ENCODE peak calls at places on chromosomes 5 and 9, in six cellular contexts. T is astrocyte, D is fibroblast of lung, X is GM23338, Y is GM23248, U is neural progenitor cell. L is an unnamed sample.

GRCh38 chr5:172334196-172334595 is 50.6 kb upstream of the UBTD2 start:
- DNase-seq in Y (no peak), U (no peak), D (no peak), T (no peak), X (peak; percentile 70), L (no peak)

GRCh38 chr9:29319727-29320513 is 1746.6 kb upstream of the C9orf72 start:
- DNase-seq in D (no peak), X (no peak), U (no peak), Y (no peak), T (no peak), L (no peak)

GRCh38 chr5:178326054-178326715 is 93.6 kb upstream of the PHYKPL start:
- DNase-seq in Y (no peak), D (no peak), U (no peak), X (no peak), T (no peak), L (no peak)

GRCh38 chr9:89635007-89635742 is 30.4 kb downstream of the GADD45G start:
- DNase-seq in T (peak; percentile 88), X (no peak), Y (peak; percentile 90), D (peak; percentile 89), U (no peak), L (no peak)

GRCh38 chr5:151483176-151483575 is 35.8 kb downstream of the SLC36A1 start:
- DNase-seq in T (no peak), X (peak; percentile 30), Y (peak; percentile 58), D (peak; percentile 3), U (peak; percentile 39), L (no peak)

GRCh38 chr5:139677404-139678282 is 29.5 kb downstream of the CXXC5 start:
- DNase-seq in Y (no peak), D (peak; percentile 57), X (peak; percentile 57), T (no peak), U (peak; percentile 85), L (no peak)

GRCh38 chr5:139389701-139390638 is at the start of gene MZB1:
- DNase-seq in Y (no peak), T (no peak), U (no peak), D (no peak), X (no peak), L (no peak)

GRCh38 chr5:13218518-13218917 is 726.0 kb downstream of the DNAH5 start:
- DNase-seq in U (peak; percentile 39), T (no peak), Y (peak; percentile 49), X (peak; percentile 56), D (no peak), L (no peak)

GRCh38 chr5:123088031-123088805 is 823 bp upstream of the PRDM6 start:
- DNase-seq in X (peak; percentile 45), U (peak; percentile 54), D (peak; percentile 20), Y (peak; percentile 60), T (no peak), L (no peak)

GRCh38 chr5:111016801-111017200 is 54.7 kb upstream of the TSLP start:
- DNase-seq in X (no peak), Y (no peak), U (no peak), D (peak; percentile 62), T (peak; percentile 47), L (no peak)

GRCh38 chr9:133468777-133469455 is 9.1 kb downstream of the CACFD1 start:
- DNase-seq in D (no peak), T (no peak), Y (no peak), U (no peak), X (no peak), L (no peak)

GRCh38 chr5:10578292-10578663 is 14.4 kb downstream of the ANKRD33B start:
- DNase-seq in Y (no peak), T (no peak), U (no peak), X (no peak), D (no peak), L (no peak)

GRCh38 chr9:70135176-70135575 is 91.5 kb downstream of the MAMDC2 start:
- DNase-seq in X (no peak), T (no peak), Y (peak; percentile 36), U (no peak), D (peak; percentile 18), L (no peak)

GRCh38 chr9:110954822-110955291 is 83.4 kb downstream of the LPAR1 start:
- DNase-seq in U (no peak), T (peak; percentile 53), D (peak; percentile 55), Y (no peak), X (no peak), L (no peak)

GRCh38 chr5:76372320-76373054 is 30.6 kb upstream of the IQGAP2 start:
- DNase-seq in X (no peak), U (no peak), Y (peak; percentile 92), T (peak; percentile 92), D (peak; percentile 94), L (peak; percentile 95)

GRCh38 chr9:114371986-114372917 is 15.5 kb downstream of the AKNA start:
- DNase-seq in Y (peak; percentile 13), T (peak; percentile 20), U (no peak), D (peak; percentile 39), X (no peak), L (no peak)

GRCh38 chr5:32283539-32284377 is 29.0 kb downstream of the MTMR12 start:
- DNase-seq in U (no peak), X (no peak), T (peak; percentile 76), Y (peak; percentile 85), D (peak; percentile 85), L (no peak)

GRCh38 chr5:142491260-142491659 is 166.4 kb upstream of the SPRY4 start:
- DNase-seq in X (peak; percentile 23), T (no peak), Y (no peak), D (no peak), U (peak; percentile 95), L (no peak)

GRCh38 chr9:95010431-95010838 is 283.9 kb downstream of the AOPEP start:
- DNase-seq in U (no peak), D (no peak), Y (no peak), T (no peak), X (no peak), L (no peak)

GRCh38 chr5:125205604-125206221 is 459.3 kb upstream of the ZNF608 start:
- DNase-seq in U (no peak), D (no peak), X (no peak), Y (no peak), T (no peak), L (no peak)

GRCh38 chr5:122896598-122897282 is 51.3 kb downstream of the SNX24 start:
- DNase-seq in Y (peak; percentile 57), U (no peak), T (peak; percentile 18), X (peak; percentile 30), D (peak; percentile 20), L (no peak)

GRCh38 chr5:14816999-14817761 is 54.4 kb downstream of the ANKH start:
- DNase-seq in T (peak; percentile 89), X (no peak), D (peak; percentile 91), U (no peak), Y (peak; percentile 97), L (no peak)

GRCh38 chr5:111198281-111198948 is 25.8 kb upstream of the CAMK4 start:
- DNase-seq in X (peak; percentile 11), U (no peak), Y (no peak), D (no peak), T (no peak), L (no peak)

GRCh38 chr5:61052870-61053269 is 107.9 kb downstream of the NDUFAF2 start:
- DNase-seq in Y (peak; percentile 86), U (no peak), X (no peak), D (peak; percentile 93), T (peak; percentile 91), L (peak; percentile 80)

GRCh38 chr5:118551031-118551430 is 437.3 kb downstream of the DTWD2 start:
- DNase-seq in X (no peak), T (peak; percentile 3), U (no peak), D (peak; percentile 2), Y (peak; percentile 47), L (no peak)

GRCh38 chr9:127249877-127250276 is 14.7 kb upstream of the GARNL3 start:
- DNase-seq in T (no peak), Y (no peak), U (no peak), D (no peak), X (no peak), L (no peak)
- H3K4me2 ChIP-seq in T (no peak overlapping the region), Y (no peak overlapping the region), U (no peak overlapping the region), D (no peak overlapping the region), X (no peak overlapping the region), L (no peak overlapping the region)

DNA sequence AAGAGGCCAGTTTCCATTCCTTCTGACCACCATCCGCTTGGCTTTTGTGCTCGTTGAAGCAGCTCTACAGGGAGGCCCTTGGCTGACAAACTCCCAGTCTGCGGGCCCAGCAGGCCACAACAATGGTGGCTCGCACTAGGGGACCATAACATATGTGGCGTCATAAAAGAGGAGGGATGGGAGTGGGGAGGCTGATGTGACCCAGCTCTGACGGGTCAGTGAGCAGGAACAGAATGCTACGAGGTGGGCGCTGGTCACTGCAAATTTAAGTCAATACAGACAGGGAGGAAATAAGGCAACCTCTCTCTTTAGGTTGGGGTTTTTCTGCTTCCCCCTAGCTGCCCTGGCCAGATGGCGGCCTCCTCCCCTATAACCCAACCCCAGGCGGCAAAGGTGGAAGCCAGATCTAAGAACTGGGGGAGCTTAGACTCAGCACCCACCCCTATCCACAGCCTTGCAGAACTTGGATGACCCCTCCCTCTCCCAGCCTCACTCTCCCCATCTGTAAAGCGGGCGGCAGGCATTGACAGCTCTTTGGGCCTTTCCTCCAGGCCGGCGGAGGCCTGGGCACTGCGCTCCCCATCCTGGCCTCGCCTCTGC is 778 bp downstream of the FRRS1L start:
- DNase-seq in T (no peak), X (peak; percentile 42), Y (no peak), D (no peak), U (peak; percentile 88), L (no peak)
- TF ChIP-seq EZH2 in T (no peak), X (no peak), Y (no peak), D (peak; percentile 16), U (no peak), L (no peak)

DNA sequence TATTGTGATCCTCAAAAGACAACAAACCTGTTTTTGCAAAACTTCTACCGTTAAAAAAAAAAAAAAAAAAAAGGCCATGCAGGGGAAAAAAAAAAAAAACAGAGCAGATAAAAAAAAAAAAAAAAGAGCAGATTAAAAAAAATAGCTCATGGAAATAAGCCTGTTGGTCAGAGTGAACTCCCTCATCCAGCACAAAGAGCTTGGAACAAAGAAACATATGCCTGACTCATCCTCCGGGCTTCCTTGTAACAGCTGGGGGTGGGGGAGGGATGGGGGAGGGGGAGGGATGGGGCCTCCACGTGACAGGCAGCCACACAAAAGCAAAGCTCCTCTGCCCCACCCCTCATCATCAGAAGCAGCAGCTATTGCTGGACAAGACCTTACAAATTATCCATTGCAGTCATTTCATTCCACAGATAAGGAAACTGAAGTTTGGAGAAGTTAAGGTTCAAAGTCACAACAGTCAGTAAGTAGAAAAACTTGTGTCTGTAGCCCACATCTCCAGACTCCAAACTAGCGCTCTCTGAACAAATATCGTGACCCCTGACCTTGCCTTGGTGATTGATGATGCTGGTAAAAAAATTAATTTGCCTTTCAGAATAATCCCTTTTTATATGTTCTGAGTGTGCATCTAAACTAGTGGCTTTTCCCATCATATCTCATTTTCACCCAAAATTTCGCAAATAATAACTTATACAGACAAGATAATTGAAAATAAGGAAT is 38.9 kb downstream of the SLC35D2 start:
- DNase-seq in U (peak; percentile 44), X (peak; percentile 81), D (peak; percentile 97), Y (peak; percentile 89), T (peak; percentile 96), L (peak; percentile 66)
- H3K4me2 ChIP-seq in U (no peak overlapping the region), X (peak overlapping the region; percentile 58), D (no peak overlapping the region), Y (peak overlapping the region; percentile 40), T (peak overlapping the region; percentile 42), L (peak overlapping the region; percentile 45)

DNA sequence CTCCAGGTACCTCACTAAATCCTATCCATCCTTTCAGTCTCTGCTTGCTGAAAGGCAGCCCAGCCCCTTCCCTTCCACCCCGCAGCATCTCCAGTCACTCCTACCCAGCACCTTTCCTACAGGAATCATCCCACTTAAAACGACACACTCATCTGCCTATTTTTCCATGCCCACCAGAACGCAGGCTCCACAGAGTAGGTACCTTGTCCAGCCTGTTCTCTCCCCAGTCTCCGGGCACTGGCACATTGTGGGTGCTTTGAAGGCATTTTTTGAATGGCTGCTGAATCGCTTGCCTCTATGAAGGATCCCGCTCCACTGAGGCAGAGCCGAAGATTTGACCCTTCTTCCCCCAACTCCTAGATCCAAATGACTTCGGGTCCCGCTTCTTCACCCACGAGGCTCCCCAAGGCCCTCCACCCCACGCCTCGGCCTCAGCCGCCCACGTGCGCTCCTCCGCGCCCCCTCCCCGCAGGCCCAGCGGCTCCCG is 15.6 kb downstream of the LHX6 start:
- DNase-seq in X (no peak), T (no peak), Y (no peak), U (no peak), D (no peak), L (no peak)
- TF ChIP-seq EZH2 in X (peak; percentile 53), T (no peak), Y (no peak), U (no peak), D (peak; percentile 50), L (no peak)